ENCODE peak calls at places on chromosomes 11 and 22, in ten cellular contexts. B is fibroblast of pulmonary artery, F is Panc1, P is small intestine, V is heart left ventricle, Q is HCT116, D is A549, K is adipocyte, M is left ventricle myocardium inferior, T is tibial artery. W is an unnamed sample.

GRCh38 chr22:45014658-45015057 is 4.9 kb upstream of the PHF21B start:
- DNase-seq in B (no peak), F (no peak), P (no peak), V (no peak), Q (no peak), D (no peak), K (no peak), M (no peak), T (no peak), W (no peak)

GRCh38 chr11:130437848-130438247 is 9.4 kb upstream of the ADAMTS8 start:
- DNase-seq in B (no peak), F (no peak), P (no peak), V (no peak), Q (no peak), D (no peak), K (no peak), M (no peak), T (no peak), W (no peak)

GRCh38 chr11:82631722-82632630 is 101.7 kb downstream of the FAM181B start:
- DNase-seq in B (no peak), F (no peak), P (no peak), V (no peak), Q (no peak), D (no peak), K (no peak), M (no peak), T (no peak), W (no peak)

GRCh38 chr22:43789452-43789851 is 22.7 kb downstream of the EFCAB6 start:
- DNase-seq in B (peak), F (no peak), P (no peak), V (peak), Q (no peak), D (peak), K (peak), M (peak), T (no peak), W (peak)

GRCh38 chr22:30404307-30404706 is 7.5 kb downstream of the SEC14L2 start:
- DNase-seq in B (no peak), F (no peak), P (peak), V (no peak), Q (no peak), D (no peak), K (no peak), M (no peak), T (no peak), W (no peak)

GRCh38 chr11:128375941-128376340 is 211.4 kb downstream of the ETS1 start:
- DNase-seq in B (no peak), F (no peak), P (no peak), V (no peak), Q (no peak), D (no peak), K (peak), M (no peak), T (no peak), W (no peak)

GRCh38 chr11:118663929-118664328 is 15.5 kb downstream of the TREH start:
- DNase-seq in B (no peak), F (no peak), P (no peak), V (no peak), Q (no peak), D (no peak), K (no peak), M (no peak), T (peak), W (no peak)

GRCh38 chr11:116928102-116928777 is 90.8 kb upstream of the APOA1 start:
- DNase-seq in B (no peak), F (no peak), P (peak), V (no peak), Q (no peak), D (no peak), K (peak), M (no peak), T (no peak), W (no peak)

GRCh38 chr22:36232715-36233401 is 6.5 kb downstream of the APOL2 start:
- DNase-seq in B (no peak), F (no peak), P (no peak), V (no peak), Q (no peak), D (no peak), K (no peak), M (no peak), T (no peak), W (no peak)

GRCh38 chr11:60851327-60852059 is 4.3 kb downstream of the PTGDR2 start:
- DNase-seq in B (no peak), F (no peak), P (no peak), V (no peak), Q (no peak), D (no peak), K (no peak), M (no peak), T (no peak), W (no peak)

GRCh38 chr11:64553554-64554201 is 37.3 kb upstream of the SLC22A12 start:
- DNase-seq in B (peak), F (peak), P (peak), V (peak), Q (no peak), D (peak), K (peak), M (peak), T (peak), W (peak)

GRCh38 chr11:126790550-126790981 is 210.0 kb downstream of the KIRREL3 start:
- DNase-seq in B (peak), F (no peak), P (no peak), V (no peak), Q (no peak), D (peak), K (peak), M (no peak), T (no peak), W (no peak)

GRCh38 chr22:33922268-33922667 is 2.0 kb upstream of the LARGE1 start:
- DNase-seq in B (peak), F (no peak), P (peak), V (peak), Q (no peak), D (no peak), K (peak), M (peak), T (peak), W (peak)

GRCh38 chr22:31272522-31273446 is 19.5 kb downstream of the PIK3IP1 start:
- DNase-seq in B (peak), F (no peak), P (peak), V (peak), Q (peak), D (peak), K (peak), M (no peak), T (peak), W (peak)

GRCh38 chr11:104764718-104765045 is 133.6 kb downstream of the CASP12 start:
- DNase-seq in B (no peak), F (no peak), P (no peak), V (no peak), Q (no peak), D (no peak), K (no peak), M (no peak), T (no peak), W (no peak)

GRCh38 chr11:74278721-74279148 is 32.7 kb downstream of the P4HA3 start:
- DNase-seq in B (peak), F (peak), P (no peak), V (peak), Q (no peak), D (peak), K (peak), M (peak), T (peak), W (no peak)

GRCh38 chr11:92739020-92739419 is 230.4 kb upstream of the MTNR1B start:
- DNase-seq in B (peak), F (no peak), P (no peak), V (no peak), Q (no peak), D (no peak), K (peak), M (no peak), T (no peak), W (peak)

GRCh38 chr11:83042966-83043711 is 28.6 kb downstream of the RAB30 start:
- DNase-seq in B (peak), F (no peak), P (no peak), V (no peak), Q (no peak), D (peak), K (peak), M (no peak), T (no peak), W (no peak)

GRCh38 chr11:125128450-125128849 is 17.0 kb upstream of the TMEM218 start:
- DNase-seq in B (peak), F (no peak), P (no peak), V (no peak), Q (no peak), D (no peak), K (peak), M (no peak), T (no peak), W (no peak)

GRCh38 chr22:36430863-36431262 is 43.1 kb upstream of the MYH9 start:
- DNase-seq in B (no peak), F (no peak), P (no peak), V (no peak), Q (no peak), D (peak), K (no peak), M (no peak), T (no peak), W (no peak)

GRCh38 chr11:67652965-67653845 is 2.7 kb upstream of the ACY3 start:
- DNase-seq in B (no peak), F (no peak), P (no peak), V (no peak), Q (no peak), D (no peak), K (no peak), M (no peak), T (no peak), W (no peak)

GRCh38 chr22:26986884-26987283 is 329.5 kb downstream of the MIAT start:
- DNase-seq in B (no peak), F (no peak), P (no peak), V (no peak), Q (no peak), D (no peak), K (no peak), M (no peak), T (no peak), W (no peak)

GRCh38 chr11:28228196-28228595 is 120.0 kb downstream of the METTL15 start:
- DNase-seq in B (peak), F (no peak), P (no peak), V (no peak), Q (no peak), D (no peak), K (peak), M (no peak), T (no peak), W (no peak)

GRCh38 chr22:23282089-23282501 is 101.8 kb downstream of the BCR start:
- DNase-seq in B (peak), F (no peak), P (peak), V (peak), Q (peak), D (peak), K (peak), M (peak), T (peak), W (peak)

GRCh38 chr22:23383491-23384450 is 196.3 kb downstream of the IGLL1 start:
- DNase-seq in B (peak), F (no peak), P (no peak), V (no peak), Q (no peak), D (no peak), K (no peak), M (no peak), T (peak), W (peak)

GRCh38 chr11:94243571-94244229 is 60.7 kb upstream of the IZUMO1R start:
- DNase-seq in B (no peak), F (no peak), P (no peak), V (no peak), Q (no peak), D (no peak), K (peak), M (no peak), T (no peak), W (no peak)

GRCh38 chr11:94241896-94242295 is 62.5 kb upstream of the IZUMO1R start:
- DNase-seq in B (no peak), F (no peak), P (no peak), V (no peak), Q (no peak), D (no peak), K (peak), M (no peak), T (no peak), W (no peak)

GRCh38 chr11:94245121-94245520 is 59.3 kb upstream of the IZUMO1R start:
- DNase-seq in B (no peak), F (no peak), P (no peak), V (no peak), Q (no peak), D (no peak), K (peak), M (no peak), T (no peak), W (no peak)
- H3K4me3 ChIP-seq in B (no peak), F (no peak), P (no peak), V (no peak), Q (no peak), D (no peak), K (no peak), M (no peak), T (no peak), W (no peak)

GRCh38 chr11:1783725-1784529 is 20.2 kb upstream of the CTSD start:
- DNase-seq in B (no peak), F (no peak), P (no peak), V (no peak), Q (no peak), D (no peak), K (no peak), M (no peak), T (peak), W (no peak)

GRCh38 chr11:1782026-1782696 is 18.4 kb upstream of the CTSD start:
- DNase-seq in B (no peak), F (no peak), P (no peak), V (no peak), Q (no peak), D (no peak), K (no peak), M (no peak), T (peak), W (no peak)

GRCh38 chr11:1784761-1785650 is 21.3 kb upstream of the CTSD start:
- DNase-seq in B (no peak), F (no peak), P (no peak), V (no peak), Q (no peak), D (no peak), K (no peak), M (no peak), T (no peak), W (no peak)

GRCh38 chr11:1781593-1781975 is 17.9 kb upstream of the CTSD start:
- DNase-seq in B (no peak), F (no peak), P (no peak), V (no peak), Q (no peak), D (no peak), K (no peak), M (no peak), T (peak), W (no peak)

DNA sequence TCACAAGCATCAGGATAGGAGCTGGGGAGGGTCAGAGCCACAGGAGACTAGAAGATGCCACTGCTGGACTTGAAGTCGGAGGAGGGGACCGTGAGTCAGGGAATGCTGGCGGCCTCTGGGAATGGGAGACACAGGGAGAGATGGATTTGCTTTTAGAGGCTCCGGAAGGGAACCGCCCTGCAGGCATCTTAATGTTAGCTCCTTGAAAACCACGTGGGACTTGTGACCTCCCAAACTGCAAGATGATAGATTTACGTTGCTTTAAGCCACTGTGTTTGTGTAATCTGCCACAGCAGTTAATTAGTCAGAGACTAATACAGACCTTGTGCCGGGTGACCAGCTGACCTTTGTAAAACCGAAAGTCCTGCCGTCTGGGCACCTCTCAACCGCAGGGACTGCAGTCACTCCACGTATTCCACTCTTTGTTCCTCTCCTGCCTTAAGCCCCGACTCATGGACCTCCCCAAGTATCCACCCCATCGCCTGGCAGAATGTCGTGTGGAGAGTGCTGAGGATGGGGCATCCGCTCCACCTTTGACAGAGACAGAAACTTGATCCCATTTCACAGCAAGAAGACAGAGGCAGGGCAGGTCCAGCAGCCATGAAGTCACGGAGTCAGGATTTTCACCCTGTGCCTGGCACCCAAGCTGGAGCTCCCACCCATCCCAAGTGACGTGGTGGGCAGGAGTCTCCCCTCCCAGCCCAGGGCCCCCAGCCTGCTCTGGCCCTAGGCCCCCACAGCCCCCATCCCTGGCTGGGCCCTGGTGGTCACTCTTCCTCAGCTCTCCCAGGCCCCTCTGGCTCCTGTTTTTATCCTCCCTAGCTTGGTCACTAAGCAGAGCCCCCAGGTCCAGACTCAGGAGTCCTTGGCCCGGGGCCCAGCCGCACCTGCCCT is 19.4 kb upstream of the CTSD start:
- DNase-seq in B (no peak), F (peak), P (peak), V (no peak), Q (no peak), D (peak), K (no peak), M (no peak), T (no peak), W (no peak)
- H3K4me3 ChIP-seq in B (no peak), F (no peak), P (no peak), V (no peak), Q (no peak), D (no peak), K (no peak), M (no peak), T (no peak), W (no peak)

GRCh38 chr22:39101226-39101625 is 4.2 kb downstream of the APOBEC3H start:
- DNase-seq in B (no peak), F (no peak), P (no peak), V (no peak), Q (no peak), D (no peak), K (no peak), M (no peak), T (no peak), W (no peak)
- H3K4me3 ChIP-seq in B (no peak), F (no peak), P (no peak), V (no peak), Q (no peak), D (no peak), K (no peak), M (no peak), T (no peak), W (no peak)

GRCh38 chr22:20965104-20965887 is 1.8 kb upstream of the AIFM3 start:
- DNase-seq in B (no peak), F (no peak), P (no peak), V (no peak), Q (no peak), D (no peak), K (peak), M (no peak), T (no peak), W (no peak)

GRCh38 chr22:20962491-20962945 is 4.5 kb upstream of the AIFM3 start:
- DNase-seq in B (no peak), F (no peak), P (no peak), V (no peak), Q (no peak), D (no peak), K (no peak), M (no peak), T (no peak), W (no peak)

GRCh38 chr22:20963201-20964052 is 3.6 kb upstream of the AIFM3 start:
- DNase-seq in B (no peak), F (no peak), P (no peak), V (no peak), Q (no peak), D (no peak), K (no peak), M (no peak), T (no peak), W (no peak)

GRCh38 chr22:20964799-20965103 is 2.3 kb upstream of the AIFM3 start:
- DNase-seq in B (no peak), F (no peak), P (no peak), V (no peak), Q (no peak), D (no peak), K (no peak), M (no peak), T (no peak), W (no peak)

GRCh38 chr22:20964090-20964798 is 2.8 kb upstream of the AIFM3 start:
- DNase-seq in B (no peak), F (no peak), P (no peak), V (no peak), Q (no peak), D (no peak), K (no peak), M (no peak), T (no peak), W (no peak)
- H3K4me3 ChIP-seq in B (peak), F (peak), P (no peak), V (no peak), Q (no peak), D (no peak), K (no peak), M (peak), T (no peak), W (no peak)

W was measured in testis.